ENCODE peak calls at places on chromosomes 7 and 10, in four cellular contexts. One of them, this sample, is unnamed.

GRCh38 chr10:120711857-120712256 is 139.3 kb upstream of the WDR11 start:
- DNase-seq in NCI-H1105: no peak
- DNase-seq in NCI-H524: no peak
- DNase-seq in germinal center: no peak
- DNase-seq in this sample: no peak

GRCh38 chr10:44947356-44948152 is 12.0 kb upstream of the RASSF4 start:
- DNase-seq in germinal center: no peak
- DNase-seq in NCI-H524: no peak
- DNase-seq in NCI-H1105: no peak
- DNase-seq in this sample: no peak

GRCh38 chr7:96723622-96724021 is 14.0 kb upstream of the SEM1 start:
- DNase-seq in NCI-H1105: no peak
- DNase-seq in NCI-H524: peak
- DNase-seq in germinal center: no peak
- DNase-seq in this sample: no peak

GRCh38 chr10:109062371-109062770 is 860.9 kb downstream of the XPNPEP1 start:
- DNase-seq in NCI-H1105: no peak
- DNase-seq in NCI-H524: no peak
- DNase-seq in germinal center: no peak
- DNase-seq in this sample: no peak

GRCh38 chr7:100492738-100493475 is 9.2 kb downstream of the NYAP1 start:
- DNase-seq in NCI-H524: no peak
- DNase-seq in germinal center: no peak
- DNase-seq in NCI-H1105: no peak
- DNase-seq in this sample: no peak

GRCh38 chr7:158472631-158473030 is 115.0 kb downstream of the PTPRN2 start:
- DNase-seq in germinal center: no peak
- DNase-seq in NCI-H1105: no peak
- DNase-seq in NCI-H524: no peak
- DNase-seq in this sample: no peak

GRCh38 chr10:131206136-131206995 is 105.2 kb downstream of the TCERG1L start:
- DNase-seq in NCI-H524: no peak
- DNase-seq in NCI-H1105: no peak
- DNase-seq in germinal center: no peak
- DNase-seq in this sample: no peak

GRCh38 chr7:1397491-1398327 is 61.6 kb downstream of the MICALL2 start:
- DNase-seq in NCI-H1105: no peak
- DNase-seq in NCI-H524: no peak
- DNase-seq in germinal center: no peak
- DNase-seq in this sample: no peak

GRCh38 chr10:103659674-103660363 is 166.3 kb downstream of the NEURL1 start:
- DNase-seq in NCI-H1105: no peak
- DNase-seq in germinal center: peak
- DNase-seq in NCI-H524: no peak
- DNase-seq in this sample: no peak

GRCh38 chr10:46555366-46555712 is 1.1 kb downstream of the GPRIN2 start:
- DNase-seq in NCI-H524: no peak
- DNase-seq in NCI-H1105: no peak
- DNase-seq in germinal center: no peak
- DNase-seq in this sample: no peak

GRCh38 chr7:81704595-81704994 is 65.3 kb downstream of the HGF start:
- DNase-seq in NCI-H1105: no peak
- DNase-seq in germinal center: no peak
- DNase-seq in NCI-H524: no peak
- DNase-seq in this sample: no peak

GRCh38 chr10:22693371-22693784 is 21.0 kb downstream of the PIP4K2A start:
- DNase-seq in NCI-H524: no peak
- DNase-seq in NCI-H1105: no peak
- DNase-seq in germinal center: no peak
- DNase-seq in this sample: no peak

GRCh38 chr7:157292770-157293412 is 43.9 kb upstream of the DNAJB6 start:
- DNase-seq in germinal center: no peak
- DNase-seq in NCI-H1105: no peak
- DNase-seq in NCI-H524: no peak
- DNase-seq in this sample: no peak

GRCh38 chr7:47580811-47581331 is 1.0 kb downstream of the TNS3 start:
- DNase-seq in germinal center: no peak
- DNase-seq in NCI-H1105: no peak
- DNase-seq in NCI-H524: peak
- DNase-seq in this sample: no peak

GRCh38 chr10:34489436-34489835 is 325.7 kb downstream of the PARD3 start:
- DNase-seq in NCI-H524: no peak
- DNase-seq in NCI-H1105: no peak
- DNase-seq in germinal center: no peak
- DNase-seq in this sample: no peak

GRCh38 chr7:129341212-129341611 is 93.0 kb upstream of the STRIP2 start:
- DNase-seq in NCI-H524: no peak
- DNase-seq in NCI-H1105: no peak
- DNase-seq in germinal center: no peak
- DNase-seq in this sample: no peak

GRCh38 chr10:86387221-86387794 is 20.7 kb upstream of the GRID1 start:
- DNase-seq in germinal center: no peak
- DNase-seq in NCI-H1105: no peak
- DNase-seq in NCI-H524: peak
- DNase-seq in this sample: peak

GRCh38 chr7:55245271-55245723 is 119.8 kb upstream of the LANCL2 start:
- DNase-seq in NCI-H524: no peak
- DNase-seq in germinal center: no peak
- DNase-seq in NCI-H1105: no peak
- DNase-seq in this sample: no peak

GRCh38 chr10:28219241-28219640 is 83.6 kb downstream of the MPP7 start:
- DNase-seq in NCI-H524: no peak
- DNase-seq in NCI-H1105: no peak
- DNase-seq in germinal center: no peak
- DNase-seq in this sample: no peak

This sample was measured in DMS 273 treated with DMSO at 0.1 percent for 48 hours.